ENCODE peak calls at places on chromosomes 12 and 14, in eight cellular contexts. M is HCT116, O is esophagus squamous epithelium, I is ovary, G is spleen, H is heart right ventricle, K is adrenal gland, W is kidney. F is an unnamed sample.

GRCh38 chr14:93939304-93940229 is 12.4 kb downstream of the FAM181A start:
- DNase-seq in M (peak), H (peak), K (peak), O (peak), I (peak), G (peak), W (peak), F (peak)

GRCh38 chr12:108616941-108617858 is 16.5 kb downstream of the SELPLG start:
- DNase-seq in M (no peak), H (no peak), W (no peak), O (no peak), K (no peak), G (no peak), I (no peak), F (peak)

GRCh38 chr14:84814391-84814790 is 715.6 kb upstream of the FLRT2 start:
- DNase-seq in M (no peak), O (no peak), G (no peak), W (no peak), I (no peak), H (no peak), K (no peak), F (no peak)

GRCh38 chr14:48035836-48036235 is 360.4 kb upstream of the MDGA2 start:
- DNase-seq in K (no peak), H (no peak), G (peak), W (peak), I (no peak), O (no peak), M (no peak), F (no peak)

GRCh38 chr14:44989497-44990440 is 27.8 kb downstream of the TOGARAM1 start:
- DNase-seq in H (no peak), M (no peak), O (no peak), I (no peak), W (no peak), K (no peak), G (no peak), F (no peak)

GRCh38 chr12:5588231-5588995 is 156.5 kb downstream of the NTF3 start:
- DNase-seq in O (no peak), G (no peak), K (no peak), H (no peak), W (no peak), I (no peak), M (no peak), F (no peak)

GRCh38 chr14:40216976-40217375 is 784.7 kb upstream of the FBXO33 start:
- DNase-seq in W (peak), O (no peak), I (no peak), G (peak), H (no peak), M (no peak), K (no peak), F (no peak)

GRCh38 chr14:68269136-68269535 is 449.6 kb downstream of the RAD51B start:
- DNase-seq in W (peak), H (no peak), G (no peak), O (no peak), K (no peak), M (no peak), I (no peak), F (no peak)

GRCh38 chr12:5166976-5167375 is 123.3 kb downstream of the KCNA5 start:
- DNase-seq in K (no peak), W (no peak), G (no peak), H (no peak), M (no peak), I (no peak), O (no peak), F (peak)

GRCh38 chr14:22124071-22124613 is 450.5 kb upstream of the OR4E1 start:
- DNase-seq in W (no peak), K (no peak), I (no peak), H (no peak), M (no peak), O (no peak), G (no peak), F (no peak)

GRCh38 chr12:3538691-3539030 is 47.7 kb downstream of the PRMT8 start:
- DNase-seq in W (no peak), K (no peak), I (no peak), H (no peak), O (no peak), M (no peak), G (no peak), F (no peak)

GRCh38 chr12:104966677-104967076 is 8.6 kb upstream of the SLC41A2 start:
- DNase-seq in K (no peak), W (no peak), I (no peak), M (no peak), H (no peak), O (no peak), G (no peak), F (no peak)

GRCh38 chr12:123384994-123385376 is 1.1 kb downstream of the KMT5A start:
- DNase-seq in H (no peak), K (no peak), O (no peak), M (no peak), W (no peak), I (no peak), G (no peak), F (peak)

GRCh38 chr12:96520767-96521166 is 31.4 kb downstream of the CFAP54 start:
- DNase-seq in G (no peak), O (no peak), H (no peak), I (no peak), W (no peak), M (no peak), K (no peak), F (no peak)

GRCh38 chr12:118052324-118053070 is 8.5 kb downstream of the WSB2 start:
- DNase-seq in G (peak), H (peak), I (peak), M (peak), W (peak), O (no peak), K (peak), F (peak)

GRCh38 chr14:80213602-80214001 is 2.3 kb upstream of the DIO2 start:
- DNase-seq in G (no peak), K (peak), I (no peak), H (no peak), W (no peak), M (peak), O (no peak), F (peak)

GRCh38 chr14:35897616-35898111 is 71.5 kb downstream of the BRMS1L start:
- DNase-seq in H (no peak), K (no peak), O (no peak), M (no peak), W (no peak), G (no peak), I (no peak), F (no peak)

GRCh38 chr14:76908834-76909233 is 82.6 kb downstream of the LRRC74A start:
- DNase-seq in G (peak), O (no peak), M (no peak), H (no peak), I (no peak), W (no peak), K (peak), F (no peak)

GRCh38 chr14:93804654-93805053 is 16.4 kb upstream of the PRIMA1 start:
- DNase-seq in G (no peak), K (no peak), I (no peak), H (no peak), O (no peak), M (no peak), W (no peak), F (no peak)

GRCh38 chr14:68663385-68664076 is 129.3 kb downstream of the ZFP36L1 start:
- DNase-seq in O (no peak), H (no peak), K (no peak), W (no peak), M (no peak), G (no peak), I (peak), F (peak)

GRCh38 chr14:91372680-91373495 is 44.7 kb downstream of the CCDC88C start:
- DNase-seq in O (no peak), G (peak), M (no peak), H (no peak), K (no peak), W (no peak), I (no peak), F (no peak)

DNA sequence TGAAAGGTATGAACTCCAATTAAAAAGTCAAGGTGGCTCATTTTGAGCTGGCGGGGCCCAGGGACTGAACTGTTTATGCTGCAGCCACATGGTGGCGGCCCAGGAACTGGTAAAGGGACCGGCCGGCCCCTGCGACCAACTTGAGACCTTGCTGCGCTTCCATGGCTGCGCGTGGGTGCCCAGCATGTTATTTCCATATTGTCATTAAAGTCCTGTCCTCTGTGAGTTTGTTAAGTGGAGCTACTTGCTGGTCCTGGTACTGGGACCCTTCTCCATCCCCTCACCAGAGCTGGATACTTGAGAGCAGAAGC is 62.3 kb downstream of the BEGAIN start:
- DNase-seq in G (peak), M (no peak), K (peak), I (no peak), H (peak), O (no peak), W (peak), F (peak)
- TF ChIP-seq CTCF in G (peak), M (peak), K (peak), I (no peak), H (peak), O (peak), W (peak), F (peak)

GRCh38 chr12:38811814-38812356 is 93.5 kb downstream of the CPNE8 start:
- DNase-seq in I (no peak), G (no peak), H (no peak), M (no peak), O (no peak), K (no peak), W (no peak), F (no peak)
- H3K4me3 ChIP-seq in I (no peak), G (no peak), H (no peak), M (no peak), O (no peak), K (no peak), W (no peak), F (no peak)

GRCh38 chr12:131983026-131983425 is 33.3 kb downstream of the EP400 start:
- DNase-seq in K (no peak), I (no peak), O (no peak), H (no peak), W (no peak), G (no peak), M (no peak), F (no peak)

GRCh38 chr12:131979606-131980005 is 29.9 kb downstream of the EP400 start:
- DNase-seq in M (no peak), W (no peak), G (no peak), O (no peak), H (no peak), I (no peak), K (no peak), F (no peak)

GRCh38 chr12:131981388-131981787 is 31.6 kb downstream of the EP400 start:
- DNase-seq in O (no peak), I (no peak), H (no peak), G (no peak), K (no peak), M (no peak), W (no peak), F (no peak)

GRCh38 chr12:131982041-131982440 is 32.3 kb downstream of the EP400 start:
- DNase-seq in G (no peak), O (no peak), H (no peak), K (no peak), I (no peak), M (no peak), W (no peak), F (no peak)

DNA sequence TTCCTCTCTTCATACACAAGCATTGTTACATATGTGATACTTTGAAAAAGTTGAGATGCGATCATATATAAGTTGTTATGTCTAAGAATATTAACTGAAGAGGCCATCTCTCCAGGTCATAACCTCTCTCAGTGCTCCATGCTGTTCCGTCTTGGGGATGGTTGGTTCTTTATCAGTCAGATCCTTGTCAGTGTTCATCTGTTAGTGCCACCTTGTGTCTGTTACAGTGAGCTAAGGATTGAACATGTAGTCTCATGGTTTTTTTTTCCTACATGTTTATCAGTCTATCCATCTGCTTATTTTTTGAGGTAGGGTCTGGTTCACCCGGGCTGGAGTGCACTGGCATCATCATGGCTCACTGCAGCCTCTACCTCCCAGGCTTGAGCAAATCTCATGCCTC is 30.5 kb downstream of the EP400 start:
- DNase-seq in H (no peak), M (no peak), O (no peak), G (no peak), I (no peak), K (no peak), W (no peak), F (peak)
- TF ChIP-seq CTCF in H (no peak), M (no peak), O (no peak), G (no peak), I (no peak), K (no peak), W (no peak), F (peak)

GRCh38 chr14:99234982-99235491 is 37.0 kb downstream of the BCL11B start:
- DNase-seq in O (no peak), W (no peak), K (no peak), M (peak), H (no peak), G (no peak), I (peak), F (no peak)
- H3K4me3 ChIP-seq in O (no peak), W (no peak), K (no peak), M (peak), H (no peak), G (no peak), I (no peak), F (no peak)

GRCh38 chr12:13200841-13201240 is 4.3 kb downstream of the EMP1 start:
- DNase-seq in K (no peak), M (no peak), I (no peak), O (no peak), G (no peak), W (no peak), H (no peak), F (no peak)

GRCh38 chr12:13205809-13206559 is 9.5 kb downstream of the EMP1 start:
- DNase-seq in O (no peak), W (no peak), M (peak), K (no peak), I (no peak), H (no peak), G (no peak), F (peak)

GRCh38 chr12:13204428-13204827 is 7.9 kb downstream of the EMP1 start:
- DNase-seq in H (no peak), I (no peak), K (no peak), M (no peak), G (no peak), W (no peak), O (no peak), F (peak)

GRCh38 chr12:13206560-13206897 is 10.0 kb downstream of the EMP1 start:
- DNase-seq in K (no peak), O (no peak), H (no peak), G (no peak), M (no peak), I (no peak), W (no peak), F (no peak)

DNA sequence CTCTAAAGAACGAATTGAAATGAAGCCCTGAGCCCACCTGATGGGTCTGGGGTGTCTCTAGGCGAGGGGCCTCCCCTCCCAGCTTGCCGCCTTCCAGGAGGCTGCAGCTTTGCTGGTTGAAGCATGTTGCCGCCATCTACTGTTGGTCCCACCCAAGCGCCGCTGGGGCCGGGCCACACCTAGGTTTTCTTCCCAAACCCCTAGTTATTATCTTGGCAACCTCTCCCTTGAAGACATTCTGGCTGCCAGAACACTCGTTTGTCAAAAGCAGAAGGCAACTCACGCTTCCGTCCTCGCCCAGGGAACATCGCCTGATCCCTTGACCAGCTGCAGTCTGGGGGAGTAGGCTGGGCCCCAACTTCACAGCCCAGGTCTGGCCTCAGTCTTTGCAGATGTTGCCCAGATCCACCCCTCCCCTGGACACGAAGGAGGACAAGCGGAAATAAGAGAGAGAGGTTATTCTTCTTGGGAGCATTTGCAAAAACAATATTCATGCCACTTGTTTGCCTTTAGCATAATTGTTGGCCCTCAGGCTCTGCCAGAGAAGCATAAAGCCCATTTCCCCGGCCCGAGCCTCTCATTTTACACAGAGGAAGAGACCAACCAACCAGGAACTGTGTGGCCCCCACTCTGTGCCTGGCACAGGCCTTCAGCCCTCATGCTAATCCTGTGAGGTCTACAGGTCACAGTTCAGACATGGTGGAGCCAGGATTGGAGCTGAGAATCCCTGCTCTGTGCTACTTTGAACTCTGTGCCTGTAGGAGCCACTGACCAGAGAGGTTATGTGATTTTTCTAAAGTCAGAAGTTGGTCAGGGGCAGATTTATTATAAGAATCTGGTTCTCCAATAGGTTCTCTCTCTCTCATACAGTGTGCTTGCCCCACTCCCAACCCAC is 6.7 kb downstream of the EMP1 start:
- DNase-seq in I (no peak), W (no peak), O (no peak), H (peak), M (no peak), G (no peak), K (peak), F (peak)
- TF ChIP-seq CTCF in I (no peak), W (no peak), O (peak), H (peak), M (peak), G (no peak), K (no peak), F (peak)

GRCh38 chr12:51977320-51977753 is 25.8 kb downstream of the ACVR1B start:
- DNase-seq in K (no peak), I (no peak), M (no peak), O (no peak), W (no peak), H (no peak), G (no peak), F (peak)

GRCh38 chr12:51973560-51973959 is 22.1 kb downstream of the ACVR1B start:
- DNase-seq in W (no peak), G (no peak), I (no peak), M (no peak), O (no peak), K (no peak), H (no peak), F (peak)

GRCh38 chr12:51974646-51975045 is 23.1 kb downstream of the ACVR1B start:
- DNase-seq in O (no peak), W (no peak), I (no peak), H (no peak), K (no peak), M (no peak), G (no peak), F (no peak)

GRCh38 chr12:51976376-51977160 is 25.1 kb downstream of the ACVR1B start:
- DNase-seq in G (no peak), O (no peak), H (no peak), I (no peak), W (no peak), M (no peak), K (no peak), F (peak)

GRCh38 chr12:51975196-51975595 is 23.7 kb downstream of the ACVR1B start:
- DNase-seq in H (no peak), M (no peak), W (no peak), G (no peak), K (no peak), O (no peak), I (no peak), F (no peak)
- H3K4me3 ChIP-seq in H (no peak), M (no peak), W (no peak), G (no peak), K (no peak), O (no peak), I (no peak), F (no peak)

GRCh38 chr12:57027011-57027804 is 10.9 kb upstream of the TAC3 start:
- DNase-seq in W (no peak), K (no peak), H (no peak), I (no peak), M (no peak), O (no peak), G (no peak), F (no peak)

GRCh38 chr12:57031789-57032188 is 15.5 kb upstream of the TAC3 start:
- DNase-seq in G (no peak), H (no peak), O (no peak), W (no peak), K (no peak), M (no peak), I (no peak), F (no peak)

GRCh38 chr12:57033428-57033827 is 16.5 kb downstream of the MYO1A start:
- DNase-seq in I (no peak), M (no peak), O (no peak), G (no peak), K (no peak), H (no peak), W (no peak), F (no peak)

GRCh38 chr12:57027805-57028153 is 11.4 kb upstream of the TAC3 start:
- DNase-seq in G (no peak), H (no peak), W (no peak), I (no peak), M (no peak), K (no peak), O (no peak), F (no peak)

DNA sequence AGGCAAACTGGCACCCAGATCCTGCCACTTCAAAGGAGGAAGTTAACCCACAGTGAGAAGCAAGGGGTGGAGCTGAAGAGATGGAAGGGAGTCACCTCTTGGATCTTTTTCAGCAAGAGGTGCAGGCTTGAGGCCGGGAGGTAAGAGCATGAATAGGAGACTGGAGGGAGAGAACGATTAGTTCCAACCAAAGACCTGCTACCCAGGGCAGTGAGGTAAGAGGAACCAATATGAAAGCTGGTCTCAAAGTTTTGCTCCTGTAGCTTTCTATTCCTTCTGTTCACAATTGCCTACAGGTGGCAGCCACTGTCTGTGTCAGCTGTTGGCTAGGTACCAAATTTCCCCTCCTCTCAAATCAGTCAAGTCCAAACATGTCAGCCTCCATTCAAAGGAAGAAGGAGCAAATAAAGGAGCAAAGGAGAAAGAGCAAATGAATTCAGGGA is 14.9 kb upstream of the TAC3 start:
- DNase-seq in G (no peak), W (no peak), M (peak), O (no peak), H (no peak), I (no peak), K (no peak), F (no peak)
- TF ChIP-seq CTCF in G (peak), W (no peak), M (no peak), O (no peak), H (no peak), I (no peak), K (no peak), F (no peak)